ENCODE peak calls at places on chromosomes 13 and 19, in seven cellular contexts. T, J, R, N, D, X and P are unnamed samples.
A peak's percentile ranks its signal among the peaks of the same experiment; 100 is the strongest.

GRCh38 chr13:97109841-97110492 is 112.2 kb upstream of the MBNL2 start:
- DNase-seq in R (peak; percentile 80), N (peak; percentile 87), X (peak; percentile 91), J (peak; percentile 93), D (peak; percentile 72), T (peak; percentile 95), P (peak; percentile 85)

GRCh38 chr13:85896516-85897450 is 97.6 kb upstream of the SLITRK6 start:
- DNase-seq in X (no peak), T (no peak), J (no peak), R (peak; percentile 41), N (no peak), D (no peak), P (no peak)

GRCh38 chr13:44088911-44089851 is 209.5 kb downstream of the LACC1 start:
- DNase-seq in N (peak; percentile 55), X (no peak), J (no peak), T (no peak), D (peak; percentile 21), R (no peak), P (peak; percentile 17)

GRCh38 chr13:102774596-102775375 is 1.2 kb upstream of the TEX30 start:
- DNase-seq in J (no peak), X (no peak), N (no peak), R (peak; percentile 17), T (no peak), D (no peak), P (no peak)

GRCh38 chr19:36489920-36490415 is 607 bp upstream of the ZNF566 start:
- DNase-seq in D (peak; percentile 83), N (peak; percentile 93), X (no peak), J (peak; percentile 96), R (peak; percentile 97), T (peak; percentile 96), P (peak; percentile 91)

GRCh38 chr19:11673608-11674041 is 65.1 kb downstream of the ZNF823 start:
- DNase-seq in X (peak; percentile 83), N (peak; percentile 71), J (peak; percentile 75), R (peak; percentile 93), T (peak; percentile 58), D (peak; percentile 21), P (peak; percentile 5)

GRCh38 chr19:7860166-7860901 is 13.9 kb downstream of the PRR36 start:
- DNase-seq in X (no peak), T (no peak), N (no peak), D (no peak), R (no peak), J (no peak), P (no peak)

GRCh38 chr13:71828117-71828516 is 38.9 kb downstream of the DACH1 start:
- DNase-seq in N (no peak), T (no peak), X (no peak), R (no peak), J (no peak), D (no peak), P (no peak)

GRCh38 chr19:49890349-49891311 is 6.1 kb downstream of the IL4I1 start:
- DNase-seq in R (peak; percentile 80), J (no peak), X (no peak), D (no peak), N (no peak), T (no peak), P (no peak)

GRCh38 chr13:35549481-35549880 is 73.0 kb upstream of the MAB21L1 start:
- DNase-seq in T (peak; percentile 47), D (peak; percentile 25), R (no peak), N (peak; percentile 73), X (no peak), J (peak; percentile 66), P (peak; percentile 67)

GRCh38 chr13:29369060-29369743 is 226.3 kb downstream of the SLC7A1 start:
- DNase-seq in N (peak; percentile 43), J (peak; percentile 60), D (no peak), R (peak; percentile 81), T (peak; percentile 11), X (no peak), P (peak; percentile 37)
- TF ChIP-seq CTCF in N (peak; percentile 69), J (peak; percentile 69), D (peak; percentile 63), R (peak; percentile 74), T (peak; percentile 71), X (peak; percentile 47), P (peak; percentile 76)

DNA sequence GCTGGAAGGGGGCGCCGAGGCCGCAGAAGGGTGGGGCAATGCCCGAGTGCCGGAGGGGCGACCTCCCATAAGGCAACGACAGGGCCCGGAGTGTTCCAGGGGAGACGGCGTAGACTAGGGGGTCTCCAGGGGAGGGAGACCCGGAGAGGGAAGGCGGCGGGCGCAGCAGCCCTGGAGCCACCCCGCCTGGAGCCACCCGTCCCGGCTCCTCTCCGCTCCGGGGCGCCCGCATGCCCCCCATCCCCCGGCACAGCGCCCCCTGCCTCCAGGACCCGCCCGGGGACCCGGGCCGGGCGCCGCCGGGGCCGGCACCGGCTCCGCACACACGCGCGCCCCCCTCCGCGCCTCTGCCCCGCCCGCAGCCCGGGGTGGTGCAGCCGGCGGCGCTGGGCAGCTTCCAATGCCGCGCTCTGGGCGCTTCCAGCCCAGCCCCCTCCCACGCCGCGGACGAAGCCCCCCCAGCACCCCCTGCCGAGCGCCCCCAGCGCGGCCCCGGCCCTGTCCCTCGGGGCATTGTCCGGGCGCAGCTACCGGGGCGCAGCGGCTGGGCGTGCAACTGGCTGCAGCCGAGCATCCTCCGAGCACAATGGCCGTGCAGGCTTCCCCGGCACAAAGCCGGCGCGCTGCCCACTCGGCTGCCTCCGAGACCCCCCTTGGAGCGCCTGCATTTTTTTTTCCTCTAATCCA is 519 bp downstream of the PTPRS start:
- DNase-seq in D (no peak), R (peak; percentile 61), T (no peak), N (no peak), J (no peak), X (no peak), P (no peak)
- TF ChIP-seq CTCF in D (no peak), R (no peak), T (no peak), N (no peak), J (no peak), X (no peak), P (peak; percentile 55)

GRCh38 chr13:75717525-75717924 is 81.4 kb downstream of the LMO7 start:
- DNase-seq in J (no peak), X (no peak), R (no peak), T (no peak), D (no peak), N (no peak), P (no peak)

GRCh38 chr13:75715598-75716523 is 79.7 kb downstream of the LMO7 start:
- DNase-seq in X (no peak), T (no peak), N (no peak), D (no peak), J (peak; percentile 55), R (no peak), P (no peak)

GRCh38 chr13:75713852-75714251 is 77.7 kb downstream of the LMO7 start:
- DNase-seq in J (no peak), X (no peak), T (no peak), R (no peak), D (no peak), N (no peak), P (no peak)
- TF ChIP-seq CTCF in J (no peak), X (no peak), T (no peak), R (no peak), D (no peak), N (no peak), P (no peak)

GRCh38 chr13:33153421-33154381 is 131.9 kb downstream of the STARD13 start:
- DNase-seq in T (peak; percentile 93), R (peak; percentile 25), X (peak; percentile 73), J (peak; percentile 63), N (no peak), D (no peak), P (peak; percentile 28)
- TF ChIP-seq CTCF in T (peak; percentile 65), R (no peak), X (no peak), J (peak; percentile 40), N (no peak), D (no peak), P (no peak)